ENCODE peak calls at places on chromosomes 2 and 18, in five cellular contexts. S is heart left ventricle, R is tibial nerve, U is uterus, D is prostate gland. N is an unnamed sample.

GRCh38 chr18:57837917-57838548 is 34.9 kb upstream of the ATP8B1 start:
- DNase-seq in S (no peak), R (no peak), U (no peak), D (no peak), N (no peak)

GRCh38 chr2:9574314-9574713 is 18.7 kb upstream of the ADAM17 start:
- DNase-seq in S (no peak), R (no peak), U (no peak), D (no peak), N (no peak)

GRCh38 chr18:35983818-35984217 is 11.3 kb downstream of the RMP24 start:
- DNase-seq in S (no peak), R (no peak), U (no peak), D (no peak), N (no peak)

GRCh38 chr2:223787358-223787757 is 50.0 kb downstream of the AP1S3 start:
- DNase-seq in S (no peak), R (no peak), U (no peak), D (no peak), N (no peak)

GRCh38 chr2:151827564-151828142 is 568 bp downstream of the ARL5A start:
- DNase-seq in S (peak), R (peak), U (peak), D (peak), N (peak)

GRCh38 chr2:64112016-64112415 is 32.2 kb downstream of the PELI1 start:
- DNase-seq in S (no peak), R (no peak), U (no peak), D (no peak), N (no peak)

GRCh38 chr18:45284174-45284573 is 331.1 kb upstream of the SLC14A2 start:
- DNase-seq in S (no peak), R (no peak), U (no peak), D (no peak), N (no peak)

GRCh38 chr2:70537840-70538239 is 15.8 kb downstream of the TGFA start:
- DNase-seq in S (no peak), R (no peak), U (no peak), D (no peak), N (no peak)

GRCh38 chr2:133884739-133885381 is 316.6 kb upstream of the NCKAP5 start:
- DNase-seq in S (no peak), R (no peak), U (no peak), D (no peak), N (no peak)

GRCh38 chr2:38405917-38406596 is 29.0 kb upstream of the ATL2 start:
- DNase-seq in S (no peak), R (no peak), U (no peak), D (no peak), N (no peak)

GRCh38 chr2:166091439-166091838 is 36.4 kb downstream of the SCN1A start:
- DNase-seq in S (no peak), R (no peak), U (no peak), D (no peak), N (no peak)

GRCh38 chr2:203225423-203226039 is 13.3 kb upstream of the CYP20A1 start:
- DNase-seq in S (no peak), R (no peak), U (no peak), D (no peak), N (peak)

GRCh38 chr2:57890462-57890861 is 156.1 kb upstream of the VRK2 start:
- DNase-seq in S (no peak), R (no peak), U (no peak), D (no peak), N (no peak)

GRCh38 chr18:52869942-52870907 is 530.2 kb downstream of the DCC start:
- DNase-seq in S (no peak), R (no peak), U (no peak), D (no peak), N (peak)

GRCh38 chr2:143717053-143717452 is 587.8 kb downstream of the ARHGAP15 start:
- DNase-seq in S (no peak), R (no peak), U (no peak), D (peak), N (peak)

GRCh38 chr2:223222397-223222796 is 170.4 kb downstream of the KCNE4 start:
- DNase-seq in S (no peak), R (no peak), U (no peak), D (no peak), N (peak)

GRCh38 chr18:49892148-49892924 is 79.0 kb upstream of the ACAA2 start:
- DNase-seq in S (no peak), R (no peak), U (no peak), D (no peak), N (no peak)

GRCh38 chr2:108586116-108586515 is 51.8 kb downstream of the LIMS1 start:
- DNase-seq in S (no peak), R (no peak), U (no peak), D (no peak), N (no peak)

GRCh38 chr2:176280156-176280555 is 10.9 kb downstream of the MTX2 start:
- DNase-seq in S (no peak), R (no peak), U (no peak), D (no peak), N (no peak)

GRCh38 chr18:69636529-69637301 is 236.0 kb downstream of the DOK6 start:
- DNase-seq in S (no peak), R (no peak), U (no peak), D (no peak), N (peak)

GRCh38 chr18:70256994-70257393 is 31.9 kb upstream of the SOCS6 start:
- DNase-seq in S (no peak), R (no peak), U (no peak), D (no peak), N (no peak)

GRCh38 chr2:37389984-37390765 is 45.7 kb downstream of the QPCT start:
- DNase-seq in S (no peak), R (no peak), U (peak), D (no peak), N (peak)

GRCh38 chr2:17958486-17959092 is 80.1 kb downstream of the KCNS3 start:
- DNase-seq in S (no peak), R (no peak), U (no peak), D (no peak), N (no peak)

GRCh38 chr18:75140296-75140695 is 68.6 kb downstream of the PTGR3 start:
- DNase-seq in S (no peak), R (no peak), U (no peak), D (no peak), N (no peak)

GRCh38 chr2:240479111-240479501 is 43.6 kb downstream of the GPC1 start:
- DNase-seq in S (peak), R (no peak), U (no peak), D (peak), N (no peak)

GRCh38 chr18:41783065-41783818 is 171.8 kb upstream of the PIK3C3 start:
- DNase-seq in S (no peak), R (no peak), U (no peak), D (no peak), N (no peak)

GRCh38 chr2:46364797-46365457 is 67.7 kb downstream of the EPAS1 start:
- DNase-seq in S (no peak), R (peak), U (peak), D (peak), N (peak)

GRCh38 chr2:141968377-141968920 is 162.4 kb downstream of the LRP1B start:
- DNase-seq in S (no peak), R (no peak), U (no peak), D (no peak), N (no peak)

GRCh38 chr18:9535430-9535972 is 60.2 kb downstream of the RALBP1 start:
- DNase-seq in S (no peak), R (peak), U (peak), D (no peak), N (no peak)

GRCh38 chr2:45993476-45993991 is 303.7 kb upstream of the EPAS1 start:
- DNase-seq in S (no peak), R (peak), U (peak), D (peak), N (peak)

GRCh38 chr2:135845257-135845656 is 8.3 kb upstream of the LCT start:
- DNase-seq in S (no peak), R (no peak), U (no peak), D (no peak), N (no peak)

GRCh38 chr18:53984021-53984420 is 240.4 kb downstream of the MBD2 start:
- DNase-seq in S (no peak), R (no peak), U (no peak), D (no peak), N (no peak)

GRCh38 chr18:23071285-23071684 is 64.0 kb upstream of the CABLES1 start:
- DNase-seq in S (no peak), R (peak), U (no peak), D (peak), N (peak)

GRCh38 chr18:58308463-58308862 is 264.4 kb downstream of the NEDD4L start:
- DNase-seq in S (no peak), R (no peak), U (no peak), D (no peak), N (peak)

GRCh38 chr2:168550670-168551069 is 94.6 kb downstream of the CERS6 start:
- DNase-seq in S (peak), R (no peak), U (no peak), D (no peak), N (peak)

GRCh38 chr2:162925595-162925994 is 87.0 kb upstream of the KCNH7 start:
- DNase-seq in S (no peak), R (no peak), U (no peak), D (no peak), N (no peak)

GRCh38 chr2:10489842-10490555 is 41.9 kb upstream of the ODC1 start:
- DNase-seq in S (no peak), R (no peak), U (no peak), D (no peak), N (no peak)

GRCh38 chr2:27627963-27628766 is 647 bp downstream of the CCDC121 start:
- DNase-seq in S (no peak), R (no peak), U (no peak), D (peak), N (peak)

GRCh38 chr2:20698916-20699613 is 32.1 kb downstream of the GDF7 start:
- DNase-seq in S (no peak), R (no peak), U (no peak), D (no peak), N (no peak)

GRCh38 chr2:98692090-98692991 is 38.6 kb downstream of the MGAT4A start:
- DNase-seq in S (no peak), R (no peak), U (no peak), D (no peak), N (no peak)
- TF ChIP-seq POLR2A in S (no peak), R (no peak), U (no peak), D (no peak), N (no peak)

DNA sequence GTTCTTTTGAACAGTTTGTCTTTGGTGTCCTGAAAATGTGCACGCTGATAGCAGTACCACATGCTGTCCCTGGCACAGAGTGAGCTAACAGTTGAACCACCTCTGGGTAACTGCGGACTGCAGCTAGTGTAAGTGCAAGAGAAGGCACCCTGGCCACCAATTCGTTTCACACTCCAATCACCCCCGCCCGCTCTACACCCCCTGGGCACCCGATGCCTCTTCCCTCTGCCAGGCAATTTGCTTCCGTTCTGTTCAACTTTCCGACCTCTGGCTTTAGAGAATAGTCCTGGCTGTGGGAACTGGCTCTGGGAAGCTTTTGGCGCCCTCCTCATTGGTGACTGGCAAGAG is 1.4 kb downstream of the DOCK10 start:
- DNase-seq in S (no peak), R (no peak), U (no peak), D (no peak), N (no peak)
- H3K4me3 ChIP-seq in S (peak), R (peak), U (peak), D (peak), N (no peak)

GRCh38 chr2:153005051-153005450 is 286.6 kb downstream of the ARL6IP6 start:
- DNase-seq in S (no peak), R (no peak), U (no peak), D (no peak), N (no peak)
- H3K27ac ChIP-seq in S (no peak), R (no peak), U (no peak), D (no peak), N (no peak)

DNA sequence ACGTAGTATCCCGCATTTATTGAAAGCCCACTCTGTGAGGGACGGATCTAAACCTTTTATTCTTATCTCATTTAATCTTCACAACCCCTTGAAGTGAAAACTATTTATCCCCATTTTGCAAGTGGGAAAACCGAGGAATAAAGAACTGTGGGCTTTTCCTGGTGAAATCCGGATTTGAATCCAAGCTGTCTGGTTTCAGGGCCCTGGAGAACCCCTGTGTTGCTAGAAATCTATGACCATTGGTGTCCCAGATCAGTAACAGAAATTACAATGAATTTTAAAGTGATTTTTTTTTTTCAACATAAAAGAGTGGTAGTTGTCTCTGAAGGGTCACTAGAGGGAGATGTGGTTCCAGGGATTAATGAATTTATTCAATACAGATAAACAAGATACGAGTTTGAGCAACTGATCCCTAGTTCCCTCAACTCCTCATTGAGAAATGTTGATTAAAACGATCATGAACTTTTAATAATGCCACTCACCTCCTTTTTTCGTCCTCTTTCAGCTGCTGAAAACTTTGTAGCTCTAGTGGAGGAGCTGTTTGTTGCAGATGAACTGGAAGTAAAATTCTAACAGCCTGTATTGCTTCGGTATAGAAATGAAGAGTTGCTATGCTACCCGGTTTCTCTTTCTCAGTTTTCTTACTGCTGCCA is 940 bp downstream of the XRCC5 start:
- DNase-seq in S (no peak), R (no peak), U (no peak), D (no peak), N (no peak)
- TF ChIP-seq POLR2A in S (no peak), R (no peak), U (no peak), D (no peak), N (no peak)

GRCh38 chr2:172085460-172086159 is at the start of gene DLX1:
- DNase-seq in S (peak), R (peak), U (no peak), D (no peak), N (no peak)

GRCh38 chr2:172087780-172088244 is 2.5 kb downstream of the DLX1 start:
- DNase-seq in S (peak), R (no peak), U (no peak), D (no peak), N (no peak)

GRCh38 chr2:172087191-172087779 is 2.0 kb downstream of the DLX1 start:
- DNase-seq in S (peak), R (peak), U (no peak), D (no peak), N (no peak)

GRCh38 chr2:172084734-172085459 is 410 bp upstream of the DLX1 start:
- DNase-seq in S (peak), R (peak), U (peak), D (no peak), N (peak)

DNA sequence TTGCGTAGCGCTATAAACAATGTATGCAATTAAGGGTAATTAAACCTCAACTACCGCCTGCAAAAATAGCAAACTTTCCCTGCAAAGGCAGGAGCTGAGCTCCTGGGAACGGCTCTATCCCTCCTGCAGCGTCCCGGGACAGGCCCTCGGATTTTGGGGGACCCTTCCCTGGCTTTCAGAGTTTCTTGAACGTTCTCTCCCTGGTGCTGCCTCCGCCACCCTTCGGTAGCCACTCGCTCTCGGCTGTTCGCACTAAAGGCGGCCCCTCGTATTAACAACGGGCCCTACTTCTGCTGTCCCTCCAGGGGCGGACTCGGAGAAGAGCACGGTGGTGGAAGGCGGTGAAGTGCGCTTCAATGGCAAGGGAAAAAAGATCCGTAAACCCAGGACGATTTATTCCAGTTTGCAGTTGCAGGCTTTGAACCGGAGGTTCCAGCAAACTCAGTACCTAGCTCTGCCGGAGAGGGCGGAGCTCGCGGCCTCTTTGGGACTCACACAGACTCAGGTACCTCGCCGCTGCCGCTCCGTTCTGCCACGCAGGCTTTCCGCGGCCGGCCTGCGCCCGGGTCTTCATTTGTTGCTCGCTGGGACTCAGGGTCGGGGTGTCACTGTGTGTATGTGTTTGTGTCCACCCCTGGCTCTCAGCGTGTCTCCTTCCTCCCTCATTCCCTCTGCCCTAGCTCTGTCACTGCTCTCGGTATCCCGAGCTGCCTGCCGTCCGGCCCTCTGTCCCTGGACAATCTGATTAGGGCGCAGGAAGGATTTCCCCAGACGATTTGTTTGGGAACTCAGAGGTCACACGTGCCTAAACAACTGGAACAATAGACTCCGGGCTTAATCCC is 1.3 kb downstream of the DLX1 start:
- DNase-seq in S (peak), R (peak), U (no peak), D (no peak), N (peak)
- H3K4me3 ChIP-seq in S (peak), R (peak), U (no peak), D (no peak), N (no peak)

N was measured in body of pancreas.